ENCODE peak calls at places on chromosomes 6 and 20, in four cellular contexts. J, I, G and Z are unnamed samples. For H3K4me1, the result is how much of the 10 kb centered on the place peaks cover.

GRCh38 chr6:111691345-111692225 is 85.9 kb upstream of the TRAF3IP2 start:
- DNase-seq in I (no peak), J (no peak), G (peak), Z (no peak)

GRCh38 chr20:56689852-56690485 is 60.9 kb downstream of the TFAP2C start:
- DNase-seq in G (no peak), I (no peak), J (no peak), Z (no peak)

GRCh38 chr6:98463038-98463437 is 371.3 kb upstream of the POU3F2 start:
- DNase-seq in G (no peak), I (no peak), J (no peak), Z (no peak)

GRCh38 chr20:62511300-62511914 is 35.6 kb upstream of the GATA5 start:
- DNase-seq in G (no peak), I (no peak), J (no peak), Z (no peak)

GRCh38 chr6:165574770-165575549 is 88.1 kb downstream of the PDE10A start:
- DNase-seq in G (no peak), J (no peak), I (no peak), Z (no peak)

GRCh38 chr20:59634435-59635005 is 30.2 kb downstream of the PHACTR3 start:
- DNase-seq in J (no peak), G (peak), I (no peak), Z (no peak)

GRCh38 chr6:24836116-24836515 is 37.4 kb upstream of the ARMH2 start:
- DNase-seq in J (no peak), I (no peak), G (no peak), Z (peak)

GRCh38 chr6:24802271-24803059 is 3.7 kb upstream of the ARMH2 start:
- DNase-seq in J (no peak), I (no peak), G (no peak), Z (no peak)

GRCh38 chr6:18309046-18309445 is 44.7 kb upstream of the DEK start:
- DNase-seq in J (no peak), I (no peak), G (no peak), Z (no peak)

GRCh38 chr20:16273812-16274560 is 299.3 kb downstream of the KIF16B start:
- DNase-seq in G (no peak), I (no peak), J (no peak), Z (no peak)

GRCh38 chr6:157586476-157587126 is 205.6 kb downstream of the ZDHHC14 start:
- DNase-seq in J (no peak), G (no peak), I (no peak), Z (no peak)

GRCh38 chr6:29516108-29516507 is 28.4 kb upstream of the MAS1L start:
- DNase-seq in G (no peak), I (no peak), J (peak), Z (no peak)

GRCh38 chr20:43389231-43389630 is 68.5 kb upstream of the SRSF6 start:
- DNase-seq in I (peak), J (no peak), G (peak), Z (no peak)

GRCh38 chr6:50543666-50544065 is 169.7 kb upstream of the TFAP2D start:
- DNase-seq in I (no peak), J (no peak), G (no peak), Z (no peak)

GRCh38 chr6:13466304-13467215 is 20.8 kb downstream of the GFOD1 start:
- DNase-seq in J (no peak), G (no peak), I (no peak), Z (no peak)

GRCh38 chr20:3360752-3361151 is 46.7 kb downstream of the DNAAF9 start:
- DNase-seq in J (no peak), G (no peak), I (no peak), Z (no peak)
- H3K4me1 ChIP-seq in J (under half), G (under half), I (under half), Z (under half)

GRCh38 chr6:46130665-46131064 is 876 bp downstream of the ENPP4 start:
- DNase-seq in G (no peak), J (no peak), I (no peak), Z (no peak)
- H3K4me3 ChIP-seq in G (peak), J (peak), I (peak), Z (peak)

GRCh38 chr6:148749678-148750077 is 2.8 kb downstream of the UST start:
- DNase-seq in G (no peak), I (no peak), J (no peak), Z (no peak)

GRCh38 chr6:148751233-148751632 is 4.4 kb downstream of the UST start:
- DNase-seq in G (no peak), J (no peak), I (no peak), Z (no peak)

GRCh38 chr6:148747145-148747492 is 289 bp downstream of the UST start:
- DNase-seq in G (peak), J (no peak), I (peak), Z (peak)

GRCh38 chr6:148747493-148748160 is 797 bp downstream of the UST start:
- DNase-seq in G (peak), I (peak), J (peak), Z (peak)

DNA sequence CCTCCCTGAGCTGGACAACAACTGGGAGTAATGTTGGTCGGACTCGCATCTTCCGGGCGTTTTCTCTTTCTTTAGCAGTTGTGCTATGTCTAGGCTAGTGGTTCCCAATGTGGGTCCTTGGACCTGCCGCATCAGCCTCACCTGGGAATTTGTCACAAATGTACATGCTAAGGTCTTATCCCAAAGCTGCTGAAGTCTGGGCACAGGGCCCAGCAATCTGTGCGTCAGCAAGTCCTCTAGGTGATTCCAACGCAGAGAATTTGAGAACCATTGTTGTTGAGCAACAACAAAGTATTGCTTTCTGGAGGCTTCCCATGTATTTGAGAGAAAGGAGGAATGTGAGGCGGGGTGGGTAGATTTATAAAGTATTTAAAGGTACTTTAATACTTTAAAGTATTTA is 4.0 kb downstream of the UST start:
- DNase-seq in I (peak), G (no peak), J (no peak), Z (no peak)
- H3K4me1 ChIP-seq in I (under half), G (under half), J (under half), Z (under half)

GRCh38 chr6:164523060-164523459 is 786.3 kb downstream of the C6orf118 start:
- DNase-seq in G (no peak), J (no peak), I (no peak), Z (no peak)
- H3K4me3 ChIP-seq in G (no peak), J (no peak), I (no peak), Z (no peak)

GRCh38 chr6:45969026-45969425 is 46.6 kb downstream of the CLIC5 start:
- DNase-seq in I (no peak), G (no peak), J (no peak), Z (no peak)
- H3K4me1 ChIP-seq in I (under half), G (under half), J (under half), Z (under half)

DNA sequence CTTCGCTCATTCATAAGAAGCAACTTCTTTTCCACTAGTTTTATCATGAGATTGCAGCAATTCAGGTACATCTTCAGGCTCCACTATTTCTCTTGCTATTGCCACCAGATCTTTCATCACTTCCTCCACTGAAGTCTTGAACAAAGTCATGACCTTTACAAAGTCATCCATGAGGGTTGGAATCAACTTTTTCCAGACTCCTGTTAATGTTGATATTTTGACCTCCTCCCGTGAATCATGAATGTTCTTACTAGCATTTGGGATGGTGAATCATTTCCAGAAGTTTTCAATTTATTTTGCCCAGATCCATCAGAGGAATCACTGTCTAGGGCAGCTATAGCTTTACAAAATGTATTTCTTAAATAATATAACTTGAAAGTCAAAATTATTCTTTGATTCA is 1.5 kb downstream of the CENPQ start:
- DNase-seq in J (no peak), G (no peak), I (no peak), Z (no peak)
- H3K4me3 ChIP-seq in J (no peak), G (no peak), I (no peak), Z (no peak)